ENCODE peak calls at places on chromosomes 11 and 22, in eight cellular contexts. P, C, I, M, K, S, N and B are unnamed samples.

GRCh38 chr11:34994859-34995258 is 78.4 kb downstream of the PDHX start:
- DNase-seq in P (no peak), C (no peak), I (no peak), M (no peak), K (no peak), S (no peak), N (no peak), B (no peak)

GRCh38 chr11:111585371-111585770 is 16.9 kb upstream of the SIK2 start:
- DNase-seq in P (no peak), C (peak), I (no peak), M (no peak), K (no peak), S (peak), N (peak), B (no peak)

GRCh38 chr11:37370817-37371216 is 772.8 kb upstream of the RAG2 start:
- DNase-seq in P (no peak), C (no peak), I (no peak), M (no peak), K (no peak), S (no peak), N (no peak), B (no peak)

GRCh38 chr11:94750319-94751215 is 17.6 kb upstream of the AMOTL1 start:
- DNase-seq in P (no peak), C (peak), I (no peak), M (no peak), K (no peak), S (no peak), N (no peak), B (no peak)

GRCh38 chr11:68956142-68956541 is 24.6 kb downstream of the MRGPRD start:
- DNase-seq in P (no peak), C (no peak), I (no peak), M (peak), K (no peak), S (no peak), N (peak), B (no peak)

GRCh38 chr22:30397656-30398635 is 1.1 kb downstream of the SEC14L2 start:
- DNase-seq in P (no peak), C (no peak), I (no peak), M (peak), K (no peak), S (no peak), N (no peak), B (no peak)

GRCh38 chr11:114953039-114953438 is 274.7 kb downstream of the NXPE2 start:
- DNase-seq in P (no peak), C (no peak), I (no peak), M (peak), K (no peak), S (no peak), N (peak), B (no peak)

GRCh38 chr11:117144477-117145392 is 648 bp downstream of the PAFAH1B2 start:
- DNase-seq in P (no peak), C (peak), I (peak), M (peak), K (peak), S (peak), N (peak), B (peak)

GRCh38 chr11:102666331-102666957 is 39.1 kb downstream of the MMP27 start:
- DNase-seq in P (no peak), C (no peak), I (no peak), M (peak), K (no peak), S (peak), N (peak), B (no peak)

GRCh38 chr11:134037093-134037908 is 31.6 kb upstream of the JAM3 start:
- DNase-seq in P (peak), C (peak), I (peak), M (peak), K (peak), S (peak), N (peak), B (peak)

GRCh38 chr11:120715239-120715638 is 203.7 kb downstream of the GRIK4 start:
- DNase-seq in P (no peak), C (no peak), I (no peak), M (peak), K (no peak), S (no peak), N (peak), B (no peak)

DNA sequence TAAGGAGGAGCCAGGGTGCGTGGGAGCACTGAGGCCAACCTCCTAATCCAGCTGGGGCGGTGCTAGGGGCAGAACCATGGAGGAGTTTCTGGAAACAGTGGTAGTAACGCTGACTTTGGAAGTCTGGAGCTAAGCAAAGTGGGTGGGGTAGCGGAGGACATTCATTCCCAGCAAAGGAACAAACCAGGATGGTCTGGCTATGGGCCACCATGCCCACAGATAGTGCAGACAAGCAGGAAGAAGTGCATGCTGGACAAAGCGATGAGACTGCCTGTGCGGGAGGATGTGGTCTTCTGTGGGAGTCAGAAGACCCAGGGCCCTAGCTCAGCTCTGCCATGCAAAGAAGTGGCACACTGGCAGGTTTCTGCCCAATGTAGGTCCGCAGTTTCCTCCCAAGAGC is 71.6 kb upstream of the CSNK2A3 start:
- DNase-seq in P (no peak), C (no peak), I (no peak), M (no peak), K (no peak), S (no peak), N (no peak), B (no peak)
- TF ChIP-seq CTCF in P (no peak), C (no peak), I (no peak), M (no peak), K (no peak), S (no peak), N (no peak), B (no peak)

DNA sequence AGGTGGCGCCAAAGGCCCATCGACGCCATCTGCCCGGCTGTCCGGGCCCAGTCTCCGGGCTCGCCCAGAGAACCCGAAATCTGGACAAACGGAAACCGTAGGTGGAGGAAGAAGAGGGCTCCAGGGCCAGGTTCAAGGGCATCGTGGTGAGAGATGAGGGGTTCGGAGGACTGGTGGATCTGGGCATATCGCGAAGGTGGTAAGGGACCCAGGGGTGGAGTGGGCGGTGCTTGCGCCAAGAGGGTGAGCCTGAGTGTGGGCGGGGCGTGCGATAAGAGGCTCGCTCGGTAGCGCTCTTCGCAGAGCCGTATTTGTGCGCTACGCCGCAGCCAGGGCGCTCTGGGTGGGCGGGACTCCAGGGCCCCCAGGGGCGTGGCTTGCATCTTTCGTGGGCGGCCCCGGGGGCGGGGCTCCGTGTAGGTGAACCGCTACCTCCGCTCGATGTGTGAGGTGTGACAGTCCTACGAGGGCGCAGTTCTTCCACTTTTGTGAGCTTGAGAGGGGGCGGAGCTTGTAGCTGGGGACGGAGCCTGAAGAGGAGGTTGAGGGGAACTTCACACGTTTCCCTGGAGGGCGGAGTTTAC is 4.8 kb downstream of the CD248 start:
- DNase-seq in P (peak), C (peak), I (peak), M (peak), K (peak), S (peak), N (peak), B (peak)
- TF ChIP-seq CTCF in P (peak), C (peak), I (peak), M (peak), K (peak), S (peak), N (peak), B (peak)

GRCh38 chr22:22069450-22070370 is 87.1 kb upstream of the TOP3B start:
- DNase-seq in P (no peak), C (no peak), I (no peak), M (no peak), K (no peak), S (no peak), N (peak), B (no peak)
- TF ChIP-seq CTCF in P (no peak), C (no peak), I (no peak), M (no peak), K (no peak), S (no peak), N (no peak), B (no peak)

GRCh38 chr22:46797355-46797754 is 34.9 kb downstream of the TBC1D22A start:
- DNase-seq in P (no peak), C (no peak), I (no peak), M (no peak), K (no peak), S (peak), N (peak), B (no peak)
- TF ChIP-seq CTCF in P (peak), C (no peak), I (no peak), M (no peak), K (no peak), S (peak), N (peak), B (no peak)

GRCh38 chr11:31045335-31045734 is 324.2 kb downstream of the DCDC1 start:
- DNase-seq in P (no peak), C (no peak), I (no peak), M (peak), K (no peak), S (no peak), N (peak), B (no peak)
- TF ChIP-seq CTCF in P (peak), C (peak), I (no peak), M (peak), K (no peak), S (no peak), N (peak), B (peak)

GRCh38 chr22:26801449-26801848 is 144.1 kb downstream of the MIAT start:
- DNase-seq in P (no peak), C (no peak), I (no peak), M (no peak), K (no peak), S (no peak), N (no peak), B (no peak)

GRCh38 chr22:26798433-26799065 is 141.2 kb downstream of the MIAT start:
- DNase-seq in P (no peak), C (no peak), I (no peak), M (no peak), K (no peak), S (no peak), N (no peak), B (no peak)

GRCh38 chr22:26800858-26801257 is 143.5 kb downstream of the MIAT start:
- DNase-seq in P (peak), C (no peak), I (no peak), M (peak), K (no peak), S (peak), N (no peak), B (no peak)

GRCh38 chr22:26796785-26797184 is 139.4 kb downstream of the MIAT start:
- DNase-seq in P (no peak), C (no peak), I (no peak), M (no peak), K (no peak), S (no peak), N (no peak), B (no peak)

GRCh38 chr22:26797910-26798309 is 140.5 kb downstream of the MIAT start:
- DNase-seq in P (no peak), C (no peak), I (no peak), M (peak), K (no peak), S (no peak), N (peak), B (no peak)
- TF ChIP-seq CTCF in P (no peak), C (no peak), I (no peak), M (peak), K (no peak), S (no peak), N (no peak), B (no peak)

DNA sequence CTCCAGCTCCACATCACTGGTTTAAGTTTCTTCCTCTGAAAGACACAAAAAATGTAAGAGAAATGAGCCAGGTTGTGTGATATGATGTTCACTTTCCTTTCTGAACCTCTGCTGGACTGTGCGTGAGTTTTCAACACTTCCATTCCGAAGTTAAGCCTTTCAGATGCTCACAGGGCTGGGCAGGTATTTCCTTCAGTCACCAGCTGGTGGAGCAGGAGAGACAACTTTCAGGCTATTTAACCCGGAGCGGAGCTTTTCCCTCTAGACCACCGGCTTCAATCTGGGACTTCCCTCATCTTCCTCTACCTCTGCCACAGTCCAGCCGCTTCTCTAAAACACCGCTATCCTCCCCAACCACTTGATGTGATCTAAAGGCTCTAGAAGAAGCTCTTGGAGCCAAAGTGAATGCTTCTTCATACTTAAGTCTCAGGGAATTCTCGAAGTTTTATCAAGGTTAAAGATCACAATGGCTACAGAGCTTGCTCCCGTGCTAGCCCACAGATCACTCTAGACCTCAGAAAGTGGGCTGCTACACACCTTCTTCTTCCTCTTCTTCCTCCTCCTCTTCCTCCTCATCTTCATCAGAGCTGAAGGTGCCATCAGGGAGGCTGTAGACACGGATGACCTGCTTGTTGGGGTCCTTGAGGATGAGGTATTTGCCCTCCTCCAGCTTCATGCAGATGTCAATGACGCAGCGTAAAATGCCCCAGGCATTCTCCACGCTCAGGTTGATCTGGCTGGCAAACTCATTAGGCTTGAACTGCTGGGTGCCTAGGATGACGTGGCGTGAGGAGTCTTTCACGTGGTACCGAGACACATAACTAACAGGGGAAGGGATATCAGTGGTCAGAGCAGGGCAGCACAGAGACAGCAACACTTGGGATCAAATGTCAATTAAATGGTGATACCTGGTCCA is 4.4 kb upstream of the FOXRED2 start:
- DNase-seq in P (peak), C (no peak), I (no peak), M (peak), K (no peak), S (peak), N (peak), B (peak)
- TF ChIP-seq CTCF in P (peak), C (peak), I (peak), M (peak), K (peak), S (peak), N (peak), B (peak)

GRCh38 chr22:29328566-29329500 is 13.3 kb upstream of the RASL10A start:
- DNase-seq in P (no peak), C (peak), I (no peak), M (no peak), K (no peak), S (peak), N (no peak), B (no peak)

GRCh38 chr22:29327089-29327764 is 11.7 kb upstream of the RASL10A start:
- DNase-seq in P (no peak), C (peak), I (no peak), M (no peak), K (no peak), S (no peak), N (no peak), B (no peak)

GRCh38 chr22:29329581-29329980 is 14.1 kb upstream of the RASL10A start:
- DNase-seq in P (no peak), C (no peak), I (no peak), M (no peak), K (no peak), S (no peak), N (no peak), B (no peak)

GRCh38 chr22:29326481-29326880 is 11.0 kb upstream of the RASL10A start:
- DNase-seq in P (no peak), C (peak), I (no peak), M (no peak), K (no peak), S (no peak), N (no peak), B (no peak)

GRCh38 chr22:29328055-29328454 is 12.6 kb upstream of the RASL10A start:
- DNase-seq in P (no peak), C (no peak), I (no peak), M (no peak), K (no peak), S (no peak), N (no peak), B (no peak)
- TF ChIP-seq CTCF in P (peak), C (no peak), I (no peak), M (no peak), K (no peak), S (no peak), N (no peak), B (peak)

GRCh38 chr11:12824281-12825041 is 150.2 kb downstream of the TEAD1 start:
- DNase-seq in P (no peak), C (peak), I (no peak), M (no peak), K (peak), S (no peak), N (no peak), B (no peak)

GRCh38 chr11:12827369-12827768 is 153.1 kb downstream of the TEAD1 start:
- DNase-seq in P (no peak), C (no peak), I (no peak), M (no peak), K (no peak), S (no peak), N (no peak), B (no peak)

GRCh38 chr11:12826441-12826840 is 152.2 kb downstream of the TEAD1 start:
- DNase-seq in P (no peak), C (no peak), I (no peak), M (no peak), K (no peak), S (no peak), N (no peak), B (no peak)

GRCh38 chr11:12818333-12819015 is 144.3 kb downstream of the TEAD1 start:
- DNase-seq in P (no peak), C (peak), I (no peak), M (no peak), K (no peak), S (peak), N (no peak), B (no peak)

GRCh38 chr11:12822623-12823022 is 148.4 kb downstream of the TEAD1 start:
- DNase-seq in P (no peak), C (no peak), I (no peak), M (no peak), K (no peak), S (no peak), N (no peak), B (no peak)
- TF ChIP-seq CTCF in P (no peak), C (no peak), I (no peak), M (no peak), K (no peak), S (no peak), N (no peak), B (no peak)

DNA sequence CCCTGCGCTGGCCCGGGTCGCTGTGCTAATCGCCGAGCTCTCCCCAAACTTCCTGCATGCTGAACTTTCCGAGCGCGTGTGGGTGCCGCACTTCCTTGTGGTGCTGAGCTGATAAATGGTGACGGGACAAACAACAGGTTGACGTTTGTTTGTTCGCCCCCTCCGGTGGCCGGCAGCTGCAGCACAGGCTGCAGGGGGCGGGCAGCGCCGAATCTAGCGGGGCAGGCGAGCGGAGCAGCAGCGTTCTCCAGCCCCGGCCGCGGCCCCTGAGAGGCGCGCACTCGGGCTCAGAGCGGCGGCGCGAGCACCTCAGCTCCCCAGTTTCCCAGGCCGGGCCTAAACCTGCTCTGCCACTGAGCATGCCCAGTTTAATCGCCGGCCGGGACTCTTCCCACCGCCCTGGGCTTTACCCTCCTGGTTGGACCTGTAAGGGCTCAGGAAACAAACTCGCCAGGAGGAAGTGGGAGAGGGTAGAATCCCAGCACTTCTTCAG is at the start of gene PDGFD:
- DNase-seq in P (peak), C (peak), I (peak), M (peak), K (peak), S (peak), N (peak), B (peak)
- TF ChIP-seq CTCF in P (peak), C (peak), I (peak), M (peak), K (peak), S (peak), N (peak), B (peak)